ENCODE peak calls at places on chromosomes 13 and 19, in four cellular contexts. One of them, this sample, is unnamed.

GRCh38 chr19:15195987-15196682 is 4.7 kb downstream of the NOTCH3 start:
- DNase-seq in K562: no peak
- DNase-seq in GM12878: no peak
- DNase-seq in GM12891: no peak
- DNase-seq in this sample: no peak

GRCh38 chr19:12695997-12696365 is 450 bp downstream of the FBXW9 start:
- DNase-seq in K562: no peak
- DNase-seq in GM12878: no peak
- DNase-seq in GM12891: no peak
- DNase-seq in this sample: no peak

GRCh38 chr13:41995946-41996345 is 35.0 kb upstream of the VWA8 start:
- DNase-seq in K562: peak; percentile 79
- DNase-seq in GM12878: no peak
- DNase-seq in GM12891: no peak
- DNase-seq in this sample: peak; percentile 49

GRCh38 chr19:54889566-54889965 is 15.5 kb downstream of the FCAR start:
- DNase-seq in K562: no peak
- DNase-seq in GM12878: no peak
- DNase-seq in GM12891: no peak
- DNase-seq in this sample: no peak

GRCh38 chr13:24124789-24125476 is 35.6 kb upstream of the SPATA13 start:
- DNase-seq in K562: no peak
- DNase-seq in GM12878: peak; percentile 43
- DNase-seq in GM12891: peak; percentile 32
- DNase-seq in this sample: no peak

GRCh38 chr19:34336781-34337271 is 28.2 kb upstream of the GPI start:
- DNase-seq in K562: no peak
- DNase-seq in GM12878: no peak
- DNase-seq in GM12891: no peak
- DNase-seq in this sample: peak; percentile 22

GRCh38 chr13:92126399-92126798 is 728.0 kb downstream of the GPC5 start:
- DNase-seq in K562: no peak
- DNase-seq in GM12878: no peak
- DNase-seq in GM12891: no peak
- DNase-seq in this sample: no peak

GRCh38 chr13:99916366-99917103 is 55.0 kb downstream of the ZIC5 start:
- DNase-seq in K562: peak; percentile 61
- DNase-seq in GM12878: peak; percentile 31
- DNase-seq in GM12891: peak; percentile 57
- DNase-seq in this sample: peak; percentile 17

GRCh38 chr13:93552596-93552995 is 326.0 kb downstream of the GPC6 start:
- DNase-seq in K562: no peak
- DNase-seq in GM12878: no peak
- DNase-seq in GM12891: no peak
- DNase-seq in this sample: no peak

GRCh38 chr13:50033696-50034095 is 18.5 kb downstream of the KCNRG start:
- DNase-seq in K562: no peak
- DNase-seq in GM12878: no peak
- DNase-seq in GM12891: no peak
- DNase-seq in this sample: no peak

GRCh38 chr19:12723383-12723642 is 419 bp downstream of the TNPO2 start:
- DNase-seq in K562: no peak
- DNase-seq in GM12878: no peak
- DNase-seq in GM12891: no peak
- DNase-seq in this sample: peak; percentile 21

GRCh38 chr19:27821418-27822018 is 1391.4 kb downstream of the UQCRFS1 start:
- DNase-seq in K562: no peak
- DNase-seq in GM12878: no peak
- DNase-seq in GM12891: no peak
- DNase-seq in this sample: no peak

GRCh38 chr13:71730267-71730666 is 136.7 kb downstream of the DACH1 start:
- DNase-seq in K562: no peak
- DNase-seq in GM12878: no peak
- DNase-seq in GM12891: no peak
- DNase-seq in this sample: no peak

GRCh38 chr19:31761281-31761913 is 412.2 kb upstream of the TSHZ3 start:
- DNase-seq in K562: no peak
- DNase-seq in GM12878: no peak
- DNase-seq in GM12891: no peak
- DNase-seq in this sample: no peak

GRCh38 chr13:113834496-113835200 is 29.2 kb downstream of the GAS6 start:
- DNase-seq in K562: no peak
- DNase-seq in GM12878: no peak
- DNase-seq in GM12891: no peak
- DNase-seq in this sample: no peak

GRCh38 chr13:24995225-24995804 is 100.6 kb upstream of the PABPC3 start:
- DNase-seq in K562: peak; percentile 66
- DNase-seq in GM12878: no peak
- DNase-seq in GM12891: peak; percentile 53
- DNase-seq in this sample: no peak

GRCh38 chr13:32362574-32362973 is 47.3 kb downstream of the BRCA2 start:
- DNase-seq in K562: no peak
- DNase-seq in GM12878: no peak
- DNase-seq in GM12891: no peak
- DNase-seq in this sample: peak; percentile 78

GRCh38 chr19:29526730-29527499 is 1.1 kb downstream of the VSTM2B start:
- DNase-seq in K562: peak; percentile 33
- DNase-seq in GM12878: no peak
- DNase-seq in GM12891: peak; percentile 52
- DNase-seq in this sample: no peak

GRCh38 chr13:35765387-35765786 is 288.9 kb upstream of the MAB21L1 start:
- DNase-seq in K562: no peak
- DNase-seq in GM12878: no peak
- DNase-seq in GM12891: no peak
- DNase-seq in this sample: no peak

GRCh38 chr13:58884353-58884752 is 1252.8 kb downstream of the PCDH17 start:
- DNase-seq in K562: no peak
- DNase-seq in GM12878: no peak
- DNase-seq in GM12891: no peak
- DNase-seq in this sample: no peak

GRCh38 chr13:106517151-106517847 is 18.2 kb downstream of the EFNB2 start:
- DNase-seq in K562: no peak
- DNase-seq in GM12878: no peak
- DNase-seq in GM12891: no peak
- DNase-seq in this sample: no peak

GRCh38 chr19:2394054-2394668 is 33.2 kb downstream of the TIMM13 start:
- DNase-seq in K562: no peak
- DNase-seq in GM12878: peak; percentile 38
- DNase-seq in GM12891: peak; percentile 61
- DNase-seq in this sample: peak; percentile 89

GRCh38 chr13:46908511-46908910 is 11.7 kb upstream of the HTR2A start:
- DNase-seq in K562: no peak
- DNase-seq in GM12878: no peak
- DNase-seq in GM12891: no peak
- DNase-seq in this sample: no peak

GRCh38 chr19:50266896-50267295 is 62.3 kb downstream of the KCNC3 start:
- DNase-seq in K562: peak; percentile 91
- DNase-seq in GM12878: no peak
- DNase-seq in GM12891: no peak
- DNase-seq in this sample: no peak

GRCh38 chr19:31332096-31332495 is 17.1 kb downstream of the TSHZ3 start:
- DNase-seq in K562: no peak
- DNase-seq in GM12878: no peak
- DNase-seq in GM12891: no peak
- DNase-seq in this sample: no peak

GRCh38 chr19:20182232-20182785 is 15.3 kb downstream of the ZNF486 start:
- DNase-seq in K562: no peak
- DNase-seq in GM12878: no peak
- DNase-seq in GM12891: no peak
- DNase-seq in this sample: no peak

GRCh38 chr19:7393459-7393858 is 44.7 kb downstream of the ARHGEF18 start:
- DNase-seq in K562: no peak
- DNase-seq in GM12878: no peak
- DNase-seq in GM12891: no peak
- DNase-seq in this sample: no peak

GRCh38 chr19:55113570-55114039 is 3.8 kb downstream of the PPP1R12C start:
- DNase-seq in K562: peak; percentile 41
- DNase-seq in GM12878: no peak
- DNase-seq in GM12891: no peak
- DNase-seq in this sample: no peak

GRCh38 chr19:3121821-3122511 is 13.9 kb upstream of the GNA15 start:
- DNase-seq in K562: no peak
- DNase-seq in GM12878: no peak
- DNase-seq in GM12891: no peak
- DNase-seq in this sample: no peak

GRCh38 chr13:31485651-31486051 is 253.7 kb upstream of the RXFP2 start:
- DNase-seq in K562: no peak
- DNase-seq in GM12878: no peak
- DNase-seq in GM12891: no peak
- DNase-seq in this sample: no peak

GRCh38 chr19:2719910-2720776 is 1.0 kb downstream of the DIRAS1 start:
- DNase-seq in K562: no peak
- DNase-seq in GM12878: no peak
- DNase-seq in GM12891: no peak
- DNase-seq in this sample: no peak

GRCh38 chr19:47006496-47006895 is 13.1 kb upstream of the NPAS1 start:
- DNase-seq in K562: no peak
- DNase-seq in GM12878: no peak
- DNase-seq in GM12891: no peak
- DNase-seq in this sample: no peak
- TF ChIP-seq SPI1 in K562: no peak
- TF ChIP-seq SPI1 in GM12878: no peak
- TF ChIP-seq SPI1 in GM12891: no peak
- TF ChIP-seq SPI1 in this sample: no peak

GRCh38 chr19:18895828-18896341 is at the start of gene CERS1:
- DNase-seq in K562: peak; percentile 69
- DNase-seq in GM12878: no peak
- DNase-seq in GM12891: no peak
- DNase-seq in this sample: no peak

GRCh38 chr19:18895038-18895827 is 725 bp downstream of the CERS1 start:
- DNase-seq in K562: peak; percentile 69
- DNase-seq in GM12878: no peak
- DNase-seq in GM12891: no peak
- DNase-seq in this sample: peak; percentile 37

GRCh38 chr19:18893573-18894253 is 2.2 kb downstream of the CERS1 start:
- DNase-seq in K562: no peak
- DNase-seq in GM12878: no peak
- DNase-seq in GM12891: no peak
- DNase-seq in this sample: no peak

GRCh38 chr19:18896421-18896841 is 473 bp upstream of the CERS1 start:
- DNase-seq in K562: no peak
- DNase-seq in GM12878: no peak
- DNase-seq in GM12891: no peak
- DNase-seq in this sample: peak; percentile 38

DNA sequence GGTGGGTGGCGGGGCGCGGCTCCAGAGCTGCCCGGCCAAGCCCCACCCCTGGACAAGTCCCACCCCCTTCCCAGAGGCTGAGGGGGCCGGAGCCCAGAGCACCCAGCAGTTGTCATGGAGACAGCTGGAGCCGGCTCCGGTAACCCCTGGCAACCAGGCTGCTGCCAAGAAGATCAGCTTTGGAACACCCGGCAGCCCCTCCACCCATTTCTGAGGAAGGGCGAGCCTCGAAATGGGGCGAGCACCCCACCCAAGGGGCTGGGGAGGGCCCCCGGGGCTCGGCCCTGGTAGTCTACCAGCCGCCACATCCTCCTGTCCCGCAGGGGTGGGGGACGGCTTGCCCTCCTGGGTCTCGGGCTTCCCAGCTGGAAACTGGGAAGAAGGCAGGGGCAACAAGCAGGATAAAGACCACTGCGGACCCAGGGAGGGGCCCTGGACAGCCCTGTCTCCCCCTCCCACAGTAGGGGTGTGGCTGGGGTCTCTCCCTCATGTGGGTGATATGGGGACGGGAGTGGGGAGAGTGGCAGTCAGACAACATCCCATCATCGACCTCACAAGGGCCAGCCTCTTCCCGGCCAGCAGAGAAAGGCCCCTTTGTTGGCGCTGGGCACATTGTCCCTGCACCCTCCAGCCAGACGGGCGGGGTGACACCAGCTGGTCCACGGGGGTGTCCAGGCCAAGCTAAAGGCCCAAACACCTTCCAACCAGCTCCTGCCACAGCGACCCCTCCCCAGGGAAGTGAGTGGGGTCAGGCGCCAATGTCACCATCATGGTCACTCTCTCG is 1.5 kb downstream of the CERS1 start:
- DNase-seq in K562: peak; percentile 67
- DNase-seq in GM12878: no peak
- DNase-seq in GM12891: no peak
- DNase-seq in this sample: no peak
- TF ChIP-seq SPI1 in K562: no peak
- TF ChIP-seq SPI1 in GM12878: no peak
- TF ChIP-seq SPI1 in GM12891: no peak
- TF ChIP-seq SPI1 in this sample: no peak

DNA sequence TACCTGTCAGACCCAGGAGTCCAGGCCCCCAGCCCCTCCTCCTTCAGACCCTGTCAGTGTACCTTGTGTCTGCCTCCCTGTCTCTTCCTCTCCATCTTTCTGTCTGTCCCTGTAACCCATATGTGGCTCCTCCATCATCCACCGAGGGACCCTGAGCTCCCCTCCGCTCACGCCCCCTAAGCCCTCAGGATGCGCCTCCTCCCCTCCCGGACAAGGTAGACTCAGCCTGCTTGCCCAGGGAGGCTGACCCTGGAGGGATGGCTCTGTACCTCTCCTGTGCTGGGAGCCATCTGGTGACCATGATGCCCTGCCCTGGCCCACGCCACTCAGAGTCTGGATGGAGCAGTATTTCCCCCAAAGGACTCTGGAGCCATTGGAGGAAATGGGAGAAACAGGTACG is 1.0 kb upstream of the CAPN12 start:
- DNase-seq in K562: no peak
- DNase-seq in GM12878: no peak
- DNase-seq in GM12891: no peak
- DNase-seq in this sample: no peak
- TF ChIP-seq SPI1 in K562: no peak
- TF ChIP-seq SPI1 in GM12878: no peak
- TF ChIP-seq SPI1 in GM12891: no peak
- TF ChIP-seq SPI1 in this sample: no peak

DNA sequence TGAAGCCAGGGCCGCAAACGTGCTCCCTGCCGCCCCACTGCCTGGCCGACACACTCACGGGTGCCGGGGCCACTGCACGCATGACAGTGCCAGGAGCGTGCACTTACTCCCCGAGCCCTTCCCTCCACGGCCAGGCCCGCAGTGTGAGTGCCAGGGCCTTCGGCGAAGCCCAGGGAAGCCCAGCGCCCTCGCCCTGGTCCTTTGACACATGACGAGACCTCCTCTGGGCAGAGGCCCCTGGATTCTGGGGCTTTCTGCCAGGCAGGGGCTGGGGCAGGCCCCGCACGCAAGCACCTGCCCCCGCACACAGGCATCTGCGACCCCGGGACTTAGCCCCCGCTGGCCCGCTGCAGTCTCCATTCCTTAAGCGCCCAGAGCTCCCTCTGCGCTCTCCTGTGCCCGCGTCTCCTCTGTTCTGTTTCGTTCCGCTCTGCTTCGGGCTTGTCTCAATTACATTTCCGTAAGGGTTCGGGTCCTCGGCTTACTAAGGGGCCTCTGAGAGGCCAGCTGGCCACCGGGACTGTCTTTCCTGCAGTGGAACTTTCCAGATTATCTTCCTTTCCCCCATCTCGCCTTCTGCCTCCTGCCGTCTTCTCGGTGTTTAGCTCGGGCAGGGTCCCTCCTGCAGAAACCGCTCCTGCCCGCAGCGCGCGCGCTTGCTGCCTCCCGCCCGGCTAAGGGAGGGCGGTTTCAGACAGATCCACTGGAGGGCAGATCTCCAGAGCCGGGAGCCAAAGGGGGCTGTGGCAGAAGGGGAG is 98.8 kb downstream of the ING1 start:
- DNase-seq in K562: no peak
- DNase-seq in GM12878: no peak
- DNase-seq in GM12891: no peak
- DNase-seq in this sample: no peak
- TF ChIP-seq SPI1 in K562: no peak
- TF ChIP-seq SPI1 in GM12878: no peak
- TF ChIP-seq SPI1 in GM12891: no peak
- TF ChIP-seq SPI1 in this sample: no peak

This sample was measured in HL-60.